ENCODE peak calls at places on chromosomes 13 and 19, in nine cellular contexts. P is heart right ventricle; O is stimulated activated CD4-positive, alpha-beta T cell treated with anti-CD3 and anti-CD28 coated beads, Interleukin-2, amount 100 ng/mL, for 48 hours; B is T-helper 9 cell; J is activated CD4-positive, alpha-beta T cell treated with anti-CD3 and anti-CD28 coated beads, Interleukin-2, amount 50 U/mL, for 1 hour; N is NCI-H1694 treated with DMSO at 0.1 percent for 48 hours; Y is HT1080; E is heart left ventricle; W is BE2C. T is an unnamed sample.

GRCh38 chr19:55670280-55671053 is 4.6 kb upstream of the EPN1 start:
- DNase-seq in J (no peak), Y (no peak), N (no peak), W (peak), E (no peak), B (no peak), O (no peak), P (no peak), T (no peak)

GRCh38 chr13:108858676-108859075 is 229.3 kb downstream of the MYO16 start:
- DNase-seq in P (no peak), B (no peak), J (no peak), O (no peak), W (no peak), N (no peak), Y (no peak), E (no peak), T (no peak)

GRCh38 chr19:49801966-49802661 is 11.0 kb downstream of the FUZ start:
- DNase-seq in E (peak), J (no peak), B (no peak), N (peak), P (peak), O (no peak), W (peak), Y (no peak), T (no peak)

GRCh38 chr13:48304132-48304876 is 753 bp downstream of the RB1 start:
- DNase-seq in J (no peak), P (peak), E (peak), N (peak), O (no peak), B (no peak), Y (peak), W (peak), T (no peak)

GRCh38 chr13:84255226-84255625 is 373.0 kb upstream of the SLITRK1 start:
- DNase-seq in B (no peak), J (no peak), P (no peak), W (no peak), N (no peak), Y (no peak), O (no peak), E (no peak), T (no peak)

GRCh38 chr13:107375701-107376350 is 807.9 kb upstream of the ARGLU1 start:
- DNase-seq in O (no peak), Y (no peak), P (no peak), E (no peak), B (no peak), N (no peak), J (no peak), W (peak), T (no peak)

GRCh38 chr13:90008707-90009149 is 1338.8 kb upstream of the MIR17HG start:
- DNase-seq in N (no peak), O (no peak), P (no peak), B (no peak), Y (no peak), W (no peak), J (no peak), E (no peak), T (no peak)

GRCh38 chr13:24459234-24459633 is 53.3 kb downstream of the PARP4 start:
- DNase-seq in E (no peak), P (no peak), W (no peak), N (no peak), Y (no peak), J (no peak), B (no peak), O (no peak), T (no peak)

GRCh38 chr13:77503398-77503797 is 32.1 kb upstream of the SCEL start:
- DNase-seq in W (no peak), B (no peak), P (no peak), N (no peak), J (no peak), O (no peak), Y (no peak), E (no peak), T (no peak)